ENCODE peak calls at places on chromosomes 3 and 15, in five cellular contexts. W, A, Y, E and Q are unnamed samples.

GRCh38 chr3:146625117-146625775 is 20.1 kb upstream of the PLSCR5 start:
- DNase-seq in W (no peak), A (no peak), Y (no peak), E (no peak), Q (no peak)

GRCh38 chr15:80182611-80183210 is 29.9 kb downstream of the FAH start:
- DNase-seq in W (no peak), A (peak; percentile 50), Y (no peak), E (peak; percentile 76), Q (no peak)

GRCh38 chr3:195284842-195285241 is 13.9 kb upstream of the XXYLT1 start:
- DNase-seq in W (no peak), A (no peak), Y (no peak), E (no peak), Q (no peak)

GRCh38 chr15:49860101-49860500 is 239.3 kb downstream of the DTWD1 start:
- DNase-seq in W (no peak), A (no peak), Y (no peak), E (no peak), Q (no peak)

GRCh38 chr15:86611392-86612040 is 531.8 kb downstream of the AGBL1 start:
- DNase-seq in W (no peak), A (no peak), Y (no peak), E (peak; percentile 4), Q (no peak)

GRCh38 chr3:88301273-88302002 is 151.7 kb downstream of the C3orf38 start:
- DNase-seq in W (no peak), A (no peak), Y (no peak), E (no peak), Q (no peak)

GRCh38 chr3:50221413-50222168 is 14.4 kb upstream of the GNAI2 start:
- DNase-seq in W (no peak), A (no peak), Y (no peak), E (no peak), Q (no peak)

GRCh38 chr3:88133711-88134263 is 16.0 kb upstream of the C3orf38 start:
- DNase-seq in W (no peak), A (no peak), Y (no peak), E (no peak), Q (no peak)

GRCh38 chr3:77553240-77553639 is 513.3 kb downstream of the ROBO2 start:
- DNase-seq in W (no peak), A (no peak), Y (no peak), E (no peak), Q (no peak)

GRCh38 chr15:39084683-39085530 is 496.0 kb upstream of the THBS1 start:
- DNase-seq in W (peak; percentile 24), A (peak; percentile 14), Y (no peak), E (no peak), Q (no peak)

GRCh38 chr3:62529230-62529629 is 155.9 kb upstream of the FEZF2 start:
- DNase-seq in W (peak; percentile 34), A (peak; percentile 33), Y (no peak), E (peak; percentile 31), Q (no peak)

GRCh38 chr3:107110596-107111305 is 266.5 kb upstream of the CCDC54 start:
- DNase-seq in W (no peak), A (no peak), Y (no peak), E (no peak), Q (no peak)

GRCh38 chr3:169668081-169668956 is 4.8 kb upstream of the MECOM start:
- DNase-seq in W (no peak), A (no peak), Y (peak; percentile 67), E (no peak), Q (no peak)

GRCh38 chr3:72848703-72849081 is 447 bp upstream of the SHQ1 start:
- DNase-seq in W (no peak), A (peak; percentile 2), Y (no peak), E (peak; percentile 21), Q (no peak)

GRCh38 chr3:84547971-84548970 is 410.5 kb upstream of the CADM2 start:
- DNase-seq in W (no peak), A (no peak), Y (no peak), E (peak; percentile 30), Q (no peak)

GRCh38 chr3:165874663-165875489 is 37.7 kb upstream of the BCHE start:
- DNase-seq in W (no peak), A (no peak), Y (no peak), E (no peak), Q (no peak)

GRCh38 chr3:167787440-167787839 is 51.9 kb downstream of the SERPINI1 start:
- DNase-seq in W (no peak), A (no peak), Y (no peak), E (no peak), Q (no peak)

GRCh38 chr15:74962219-74962618 is 5.6 kb upstream of the RPP25 start:
- DNase-seq in W (no peak), A (no peak), Y (no peak), E (no peak), Q (no peak)

GRCh38 chr3:184218814-184219213 is 10.6 kb upstream of the VWA5B2 start:
- DNase-seq in W (no peak), A (no peak), Y (no peak), E (no peak), Q (no peak)

GRCh38 chr3:57694146-57694545 is 1.3 kb upstream of the DENND6A start:
- DNase-seq in W (no peak), A (no peak), Y (no peak), E (no peak), Q (no peak)

GRCh38 chr15:98646546-98647025 is 1.8 kb upstream of the IGF1R start:
- DNase-seq in W (no peak), A (no peak), Y (no peak), E (no peak), Q (no peak)

GRCh38 chr15:86165263-86166204 is 85.9 kb downstream of the AGBL1 start:
- DNase-seq in W (no peak), A (no peak), Y (no peak), E (no peak), Q (no peak)

GRCh38 chr3:119184808-119185690 is 11.7 kb downstream of the UPK1B start:
- DNase-seq in W (no peak), A (peak; percentile 82), Y (no peak), E (no peak), Q (no peak)

GRCh38 chr3:126908752-126909275 is 74.1 kb upstream of the PLXNA1 start:
- DNase-seq in W (no peak), A (no peak), Y (no peak), E (no peak), Q (no peak)

GRCh38 chr3:189718215-189718614 is 87.0 kb downstream of the TP63 start:
- DNase-seq in W (no peak), A (no peak), Y (no peak), E (no peak), Q (no peak)

GRCh38 chr3:110533089-110533488 is 538.5 kb upstream of the NECTIN3 start:
- DNase-seq in W (no peak), A (no peak), Y (no peak), E (peak; percentile 69), Q (no peak)

DNA sequence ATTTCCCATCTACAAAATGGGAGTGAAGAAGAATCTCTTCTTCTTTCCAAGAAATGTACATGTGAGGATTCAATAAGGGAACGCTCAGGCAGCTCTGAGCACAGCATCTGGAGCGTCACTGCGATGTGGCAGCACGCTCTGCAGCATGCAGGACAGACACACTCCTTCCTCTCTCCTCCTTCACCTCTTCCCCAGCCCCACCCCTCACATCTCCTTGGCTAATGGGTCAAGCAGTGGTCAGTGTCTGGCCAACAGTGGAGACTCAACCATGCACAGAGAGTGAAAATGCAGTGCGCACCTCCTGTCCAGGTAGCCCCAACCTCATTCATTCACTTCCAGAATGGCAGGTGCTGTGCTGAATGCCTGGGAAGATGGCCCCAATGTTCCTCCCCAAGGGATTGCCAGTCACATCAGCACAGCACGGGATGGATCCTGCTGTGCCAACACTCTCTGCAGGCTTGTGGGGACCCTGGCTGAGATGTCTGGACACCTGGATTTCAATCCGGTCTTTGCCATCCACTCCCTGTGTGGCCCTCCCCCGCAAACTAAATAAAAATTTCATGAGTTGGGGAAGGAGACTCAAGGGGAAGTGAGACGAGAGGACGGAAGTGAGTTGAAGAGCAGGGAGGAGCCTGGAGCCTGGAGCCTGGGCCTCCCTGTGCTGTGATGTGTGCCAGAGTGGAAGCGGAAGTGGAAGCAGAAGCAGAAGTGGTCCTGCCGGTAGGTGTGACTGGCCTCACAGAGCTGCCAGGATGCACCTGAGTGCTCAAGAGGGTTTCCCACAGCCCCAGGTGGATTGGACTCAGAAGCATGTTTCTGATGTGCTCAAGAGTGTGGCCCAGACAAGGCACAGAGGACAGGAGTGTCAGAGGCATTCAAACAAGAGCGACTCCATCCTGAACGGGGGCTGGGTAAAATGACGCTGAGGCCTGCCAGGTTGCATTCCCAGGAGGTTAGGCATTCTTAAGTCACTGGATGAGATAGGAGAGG is 163.9 kb downstream of the SMAD6 start:
- DNase-seq in W (peak; percentile 44), A (no peak), Y (no peak), E (peak; percentile 31), Q (peak; percentile 72)
- TF ChIP-seq CTCF in W (no peak), A (no peak), Y (no peak), E (no peak), Q (no peak)

DNA sequence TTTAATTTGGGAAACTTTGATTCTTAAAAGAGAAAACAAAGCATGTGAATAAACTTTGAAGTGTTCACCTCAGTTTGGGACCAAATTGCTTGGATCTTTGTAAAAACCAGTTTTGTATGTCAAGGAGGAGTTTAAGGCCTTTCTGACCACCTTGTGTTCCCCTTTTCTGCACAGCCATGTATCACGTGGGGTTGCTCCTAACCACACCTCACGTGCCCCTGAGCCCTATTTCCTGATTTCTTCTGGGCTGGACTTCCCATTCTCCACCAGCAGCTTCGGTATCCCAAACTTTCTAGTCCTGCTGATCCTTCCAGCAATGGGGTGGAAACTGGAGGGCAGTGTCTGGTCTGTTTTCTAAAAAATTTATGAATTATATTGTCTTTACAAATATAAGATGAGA is 76.4 kb upstream of the STT3B start:
- DNase-seq in W (no peak), A (no peak), Y (no peak), E (peak; percentile 25), Q (peak; percentile 29)
- H3K4me3 ChIP-seq in W (no peak overlapping the region), A (no peak overlapping the region), Y (no peak overlapping the region), E (no peak overlapping the region), Q (no peak overlapping the region)

GRCh38 chr15:66784174-66784573 is 82.1 kb downstream of the SMAD6 start:
- DNase-seq in W (no peak), A (no peak), Y (peak; percentile 13), E (no peak), Q (no peak)
- H3K36me3 ChIP-seq in W (peaks cover 11% of the 10 kb centered on the region), A (no peaks in the 10 kb centered on the region), Y (peaks cover 7% of the 10 kb centered on the region), E (no peaks in the 10 kb centered on the region), Q (peaks cover 19% of the 10 kb centered on the region)

DNA sequence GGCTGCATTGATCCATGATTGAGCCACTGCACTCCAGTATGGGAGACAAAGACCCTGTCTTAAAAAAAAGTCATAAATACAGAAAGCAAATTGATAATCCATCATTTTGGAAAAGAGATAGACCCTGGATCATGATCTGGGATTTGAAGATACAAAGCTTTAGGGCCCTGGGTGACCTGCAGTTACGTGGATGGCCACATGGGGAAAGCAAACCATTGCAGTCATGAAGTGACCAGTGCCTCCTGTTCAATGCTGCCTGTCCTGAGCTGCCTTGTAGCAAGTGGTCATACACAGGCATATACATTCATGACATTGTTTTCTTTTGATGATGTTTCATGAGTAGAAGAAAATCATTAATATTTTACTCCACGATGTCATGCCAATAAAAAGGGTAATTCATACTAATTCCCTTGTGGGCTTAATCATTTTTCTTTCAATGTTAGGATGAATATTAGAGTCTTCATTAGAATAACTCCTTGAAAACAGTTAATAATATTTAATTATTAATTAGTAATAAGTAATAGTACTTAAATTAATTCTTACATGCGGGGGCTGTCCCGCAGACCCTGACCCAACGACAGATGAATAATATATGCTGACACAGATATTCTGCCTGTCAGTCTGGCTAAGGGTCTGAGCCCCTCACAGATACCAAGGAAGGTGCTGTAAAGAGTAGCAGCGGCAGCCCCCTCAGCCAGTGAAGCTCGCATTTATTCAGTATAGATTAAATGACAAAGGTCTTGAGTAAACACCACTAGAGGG is 109.0 kb upstream of the UNC13C start:
- DNase-seq in W (no peak), A (no peak), Y (no peak), E (no peak), Q (no peak)
- TF ChIP-seq CTCF in W (peak; percentile 11), A (peak; percentile 16), Y (no peak), E (peak; percentile 26), Q (no peak)

GRCh38 chr15:64809649-64810498 is 15.6 kb downstream of the PIF1 start:
- DNase-seq in W (peak; percentile 83), A (peak; percentile 59), Y (peak; percentile 77), E (peak; percentile 83), Q (peak; percentile 87)
- H3K4me3 ChIP-seq in W (no peak overlapping the region), A (no peak overlapping the region), Y (no peak overlapping the region), E (no peak overlapping the region), Q (no peak overlapping the region)